ENCODE peak calls at places on chromosomes 12 and 14, in five cellular contexts. F, A, B, D and S are unnamed samples.

GRCh38 chr14:49970474-49971147 is 77.7 kb downstream of the ARF6 start:
- DNase-seq in F (no peak), A (no peak), B (peak), D (no peak), S (no peak)

GRCh38 chr12:54001283-54002187 is 1.6 kb downstream of the HOXC9 start:
- DNase-seq in F (no peak), A (no peak), B (no peak), D (no peak), S (no peak)

GRCh38 chr12:6979021-6979420 is 8.3 kb downstream of the EMG1 start:
- DNase-seq in F (no peak), A (no peak), B (no peak), D (no peak), S (no peak)

GRCh38 chr14:92951261-92951660 is 28.3 kb downstream of the CHGA start:
- DNase-seq in F (no peak), A (no peak), B (no peak), D (no peak), S (no peak)

GRCh38 chr14:60153996-60154395 is 11.2 kb downstream of the DHRS7 start:
- DNase-seq in F (no peak), A (no peak), B (no peak), D (no peak), S (no peak)

GRCh38 chr12:106723416-106723815 is 51.1 kb upstream of the RIC8B start:
- DNase-seq in F (no peak), A (no peak), B (no peak), D (no peak), S (no peak)

GRCh38 chr12:51855586-51856428 is 7.3 kb upstream of the FIGNL2 start:
- DNase-seq in F (no peak), A (no peak), B (peak), D (no peak), S (peak)

GRCh38 chr14:89720741-89721315 is 233.7 kb downstream of the EFCAB11 start:
- DNase-seq in F (no peak), A (no peak), B (no peak), D (no peak), S (no peak)

GRCh38 chr14:81401420-81402122 is 1.4 kb upstream of the STON2 start:
- DNase-seq in F (peak), A (no peak), B (peak), D (peak), S (no peak)

GRCh38 chr14:90193925-90194324 is 62.4 kb upstream of the PSMC1 start:
- DNase-seq in F (peak), A (no peak), B (no peak), D (no peak), S (peak)

GRCh38 chr14:89013098-89013504 is 188.7 kb downstream of the TTC8 start:
- DNase-seq in F (peak), A (no peak), B (peak), D (no peak), S (peak)

GRCh38 chr12:20213851-20214250 is 154.5 kb upstream of the PDE3A start:
- DNase-seq in F (no peak), A (no peak), B (peak), D (no peak), S (no peak)

GRCh38 chr12:111780615-111781014 is 13.9 kb downstream of the ALDH2 start:
- DNase-seq in F (no peak), A (no peak), B (no peak), D (no peak), S (no peak)

GRCh38 chr14:71155743-71156142 is 248.5 kb downstream of the PCNX1 start:
- DNase-seq in F (no peak), A (no peak), B (no peak), D (no peak), S (no peak)

GRCh38 chr12:19248929-19249602 is 119.5 kb downstream of the PLEKHA5 start:
- DNase-seq in F (peak), A (no peak), B (peak), D (no peak), S (no peak)

GRCh38 chr14:78178971-78179370 is 8.8 kb downstream of the NRXN3 start:
- DNase-seq in F (no peak), A (no peak), B (no peak), D (no peak), S (no peak)

GRCh38 chr12:42669471-42669997 is 80.0 kb upstream of the PRICKLE1 start:
- DNase-seq in F (no peak), A (no peak), B (no peak), D (no peak), S (peak)

GRCh38 chr14:95431199-95432145 is 85.0 kb downstream of the SYNE3 start:
- DNase-seq in F (peak), A (no peak), B (peak), D (no peak), S (peak)

GRCh38 chr12:92574911-92575570 is 127.7 kb upstream of the PLEKHG7 start:
- DNase-seq in F (peak), A (no peak), B (no peak), D (no peak), S (no peak)

GRCh38 chr14:86357119-86357518 is 827.2 kb downstream of the FLRT2 start:
- DNase-seq in F (no peak), A (no peak), B (no peak), D (no peak), S (no peak)

GRCh38 chr12:3342051-3342450 is 149.0 kb upstream of the PRMT8 start:
- DNase-seq in F (peak), A (peak), B (peak), D (no peak), S (peak)

GRCh38 chr12:90543841-90544240 is 411.1 kb downstream of the CCER1 start:
- DNase-seq in F (no peak), A (no peak), B (peak), D (no peak), S (no peak)